ENCODE peak calls at places on chromosomes 12 and 14, in nine cellular contexts. K is IMR-90; A is sciatic nerve; C is activated CD8-positive, alpha-beta T cell treated with anti-CD3 and anti-CD28 coated beads, Interleukin-2, amount 10 ng/mL, durations not matched to agents 7 days and 5 days; I is left ventricle myocardium superior; Z is activated CD4-positive, alpha-beta T cell treated with anti-CD3 and anti-CD28 coated beads for 36 hours; O is Right ventricle myocardium inferior; F is body of pancreas; Q is K562. H is an unnamed sample.

GRCh38 chr12:75482636-75483035 is 2.1 kb downstream of the GLIPR1 start:
- ATAC-seq in O (no peak), Q (no peak), A (no peak), K (no peak), I (no peak), Z (no peak), C (no peak), F (no peak), H (no peak)

GRCh38 chr12:76259660-76260389 is 88.4 kb downstream of the BBS10 start:
- ATAC-seq in K (peak; percentile 73), F (peak; percentile 47), O (peak; percentile 70), Q (no peak), I (peak; percentile 80), C (no peak), A (peak; percentile 38), Z (no peak), H (no peak)

GRCh38 chr14:97866186-97866585 is 1069.0 kb downstream of the VRK1 start:
- ATAC-seq in O (no peak), C (no peak), I (no peak), Z (peak; percentile 10), A (no peak), F (no peak), K (no peak), Q (no peak), H (peak; percentile 33)

GRCh38 chr12:102232446-102232845 is 34.8 kb upstream of the PMCH start:
- ATAC-seq in C (no peak), Q (no peak), A (peak; percentile 94), I (peak; percentile 73), Z (no peak), K (peak; percentile 49), F (no peak), O (peak; percentile 57), H (no peak)

GRCh38 chr14:67251573-67252226 is 10.5 kb downstream of the PALS1 start:
- ATAC-seq in C (no peak), I (no peak), Z (no peak), K (no peak), A (no peak), F (no peak), Q (no peak), O (no peak), H (no peak)

GRCh38 chr14:105475269-105475915 is 771 bp downstream of the CRIP2 start:
- ATAC-seq in I (no peak), K (no peak), Z (no peak), A (peak; percentile 8), Q (no peak), C (no peak), O (no peak), F (no peak), H (no peak)

GRCh38 chr12:16030729-16031128 is 119.6 kb downstream of the DERA start:
- ATAC-seq in F (peak; percentile 42), I (no peak), O (no peak), C (no peak), A (no peak), Z (no peak), Q (no peak), K (no peak), H (no peak)

GRCh38 chr12:124778411-124778810 is 85.3 kb downstream of the SCARB1 start:
- ATAC-seq in F (no peak), K (no peak), O (no peak), C (no peak), A (no peak), I (no peak), Q (no peak), Z (peak; percentile 18), H (no peak)

GRCh38 chr14:71267691-71268090 is 360.4 kb downstream of the PCNX1 start:
- ATAC-seq in A (no peak), I (no peak), O (no peak), Q (no peak), K (no peak), Z (no peak), C (peak; percentile 55), F (no peak), H (peak; percentile 16)

GRCh38 chr12:124737040-124737419 is 126.6 kb downstream of the SCARB1 start:
- ATAC-seq in O (peak; percentile 30), K (no peak), Q (no peak), F (no peak), C (no peak), Z (no peak), A (no peak), I (peak; percentile 34), H (peak; percentile 6)

GRCh38 chr14:59997496-59997895 is 77.6 kb downstream of the LRRC9 start:
- ATAC-seq in I (peak; percentile 61), O (no peak), F (no peak), C (no peak), Q (no peak), A (peak; percentile 77), K (no peak), Z (no peak), H (no peak)

GRCh38 chr12:3363608-3364007 is 127.4 kb upstream of the PRMT8 start:
- ATAC-seq in Q (no peak), I (peak; percentile 44), C (no peak), A (peak; percentile 73), F (no peak), Z (no peak), K (no peak), O (peak; percentile 65), H (no peak)

GRCh38 chr12:4176168-4176567 is 97.4 kb upstream of the CCND2 start:
- ATAC-seq in I (no peak), Z (no peak), K (no peak), F (no peak), A (no peak), O (no peak), Q (no peak), C (no peak), H (no peak)

GRCh38 chr12:132572801-132573760 is 37.3 kb downstream of the LRCOL1 start:
- ATAC-seq in I (no peak), Z (no peak), A (peak; percentile 14), O (no peak), C (no peak), Q (no peak), K (no peak), F (no peak), H (no peak)